ENCODE peak calls at places on chromosomes 7 and 10, in four cellular contexts. V, R, Z and O are unnamed samples.

GRCh38 chr10:49269523-49269922 is 29.4 kb upstream of the C10orf71 start:
- DNase-seq in V (no peak), R (no peak), Z (no peak), O (no peak)

GRCh38 chr7:77331938-77332695 is 84.0 kb downstream of the GSAP start:
- DNase-seq in Z (peak; percentile 90), R (peak; percentile 85), V (peak; percentile 58), O (peak; percentile 15)

GRCh38 chr10:117047947-117048346 is 43.0 kb upstream of the SHTN1 start:
- DNase-seq in Z (no peak), R (no peak), V (no peak), O (no peak)

GRCh38 chr10:94677691-94678090 is 5.8 kb upstream of the CYP2C18 start:
- DNase-seq in R (peak; percentile 34), V (no peak), Z (peak; percentile 3), O (no peak)

GRCh38 chr7:72805526-72806494 is 22.2 kb downstream of the TYW1B start:
- DNase-seq in V (no peak), R (no peak), Z (peak; percentile 15), O (no peak)

GRCh38 chr7:47681241-47681810 is 99.4 kb upstream of the TNS3 start:
- DNase-seq in Z (no peak), R (no peak), V (no peak), O (no peak)

GRCh38 chr10:110617455-110618162 is 26.5 kb upstream of the RBM20 start:
- DNase-seq in V (no peak), R (no peak), Z (no peak), O (no peak)

GRCh38 chr7:55365103-55365679 is at the start of gene LANCL2:
- DNase-seq in R (peak; percentile 64), Z (no peak), V (no peak), O (peak; percentile 59)

GRCh38 chr10:32055478-32056135 is 618 bp downstream of the KIF5B start:
- DNase-seq in V (no peak), Z (peak; percentile 64), R (peak; percentile 49), O (peak; percentile 49)

GRCh38 chr7:95691464-95691863 is 80.9 kb upstream of the DYNC1I1 start:
- DNase-seq in V (no peak), R (no peak), Z (no peak), O (no peak)